ENCODE peak calls at places on chromosomes 6 and 20, in ten cellular contexts. X is gastrocnemius medialis; S is NCI-H1694 treated with DMSO at 0.1 percent for 48 hours; T is T-cell; J is left ventricle myocardium inferior; K is A172; U is activated CD4-positive, alpha-beta T cell treated with anti-CD3 and anti-CD28 coated beads, Interleukin-2, amount 50 U/mL, for 24 hours; E is progenitor cell of endocrine pancreas; C is iris pigment epithelial cell; R is Caki2. V is an unnamed sample.

GRCh38 chr20:40578961-40579360 is 110.1 kb downstream of the MAFB start:
- DNase-seq in X (no peak), S (peak), T (no peak), J (no peak), K (no peak), U (no peak), E (no peak), C (no peak), R (no peak), V (peak)

GRCh38 chr20:23245553-23246128 is 105.0 kb upstream of the NXT1 start:
- DNase-seq in X (peak), S (no peak), T (no peak), J (peak), K (no peak), U (no peak), E (peak), C (peak), R (peak), V (no peak)

GRCh38 chr6:41642090-41642959 is 4.1 kb downstream of the MDFI start:
- DNase-seq in X (no peak), S (no peak), T (no peak), J (no peak), K (no peak), U (no peak), E (no peak), C (no peak), R (no peak), V (peak)

GRCh38 chr6:16756660-16757270 is 4.5 kb downstream of the ATXN1 start:
- DNase-seq in X (no peak), S (no peak), T (no peak), J (no peak), K (no peak), U (no peak), E (no peak), C (no peak), R (no peak), V (no peak)

GRCh38 chr6:32196682-32197616 is 4.5 kb upstream of the GPSM3 start:
- DNase-seq in X (no peak), S (no peak), T (no peak), J (peak), K (no peak), U (no peak), E (no peak), C (peak), R (no peak), V (no peak)

GRCh38 chr6:27669798-27670301 is 196.9 kb upstream of the ZNF184 start:
- DNase-seq in X (no peak), S (no peak), T (no peak), J (no peak), K (no peak), U (no peak), E (no peak), C (no peak), R (no peak), V (no peak)

GRCh38 chr6:39217177-39217864 is 12.0 kb downstream of the KCNK5 start:
- DNase-seq in X (no peak), S (no peak), T (no peak), J (no peak), K (no peak), U (no peak), E (no peak), C (no peak), R (no peak), V (no peak)

GRCh38 chr6:137749595-137750215 is 117.4 kb upstream of the TNFAIP3 start:
- DNase-seq in X (no peak), S (no peak), T (no peak), J (no peak), K (no peak), U (no peak), E (no peak), C (no peak), R (no peak), V (no peak)

GRCh38 chr6:84764332-84765049 is at the start of gene TBX18:
- DNase-seq in X (peak), S (no peak), T (no peak), J (peak), K (no peak), U (no peak), E (peak), C (peak), R (no peak), V (no peak)

V was measured in DMS 273 treated with DMSO at 0.1 percent for 48 hours.